ENCODE peak calls at places on chromosome 2, in eight cellular contexts. One of them, this sample, is unnamed.

GRCh38 chr2:35454966-35455638 is 900.5 kb upstream of the CRIM1 start:
- DNase-seq in transverse colon: no peak
- DNase-seq in tibial artery: no peak
- DNase-seq in breast epithelium: no peak
- DNase-seq in heart right ventricle: no peak
- DNase-seq in endodermal cell: peak; percentile 89
- DNase-seq in CD8-positive, alpha-beta memory T cell: no peak
- DNase-seq in brain microvascular endothelial cell: peak; percentile 22
- DNase-seq in this sample: no peak

GRCh38 chr2:75570948-75571729 is 10.4 kb upstream of the EVA1A start:
- DNase-seq in transverse colon: no peak
- DNase-seq in tibial artery: no peak
- DNase-seq in breast epithelium: peak; percentile 26
- DNase-seq in heart right ventricle: no peak
- DNase-seq in endodermal cell: no peak
- DNase-seq in CD8-positive, alpha-beta memory T cell: no peak
- DNase-seq in brain microvascular endothelial cell: peak; percentile 64
- DNase-seq in this sample: no peak

GRCh38 chr2:231204146-231204545 is 5.7 kb downstream of the ARMC9 start:
- DNase-seq in transverse colon: no peak
- DNase-seq in tibial artery: no peak
- DNase-seq in breast epithelium: no peak
- DNase-seq in heart right ventricle: no peak
- DNase-seq in endodermal cell: no peak
- DNase-seq in CD8-positive, alpha-beta memory T cell: no peak
- DNase-seq in brain microvascular endothelial cell: no peak
- DNase-seq in this sample: no peak

GRCh38 chr2:109166811-109167210 is 37.8 kb downstream of the SH3RF3 start:
- DNase-seq in transverse colon: no peak
- DNase-seq in tibial artery: no peak
- DNase-seq in breast epithelium: no peak
- DNase-seq in heart right ventricle: no peak
- DNase-seq in endodermal cell: no peak
- DNase-seq in CD8-positive, alpha-beta memory T cell: no peak
- DNase-seq in brain microvascular endothelial cell: peak; percentile 64
- DNase-seq in this sample: no peak

GRCh38 chr2:158507679-158508078 is 50.9 kb downstream of the PKP4 start:
- DNase-seq in transverse colon: no peak
- DNase-seq in tibial artery: no peak
- DNase-seq in breast epithelium: no peak
- DNase-seq in heart right ventricle: no peak
- DNase-seq in endodermal cell: no peak
- DNase-seq in CD8-positive, alpha-beta memory T cell: no peak
- DNase-seq in brain microvascular endothelial cell: no peak
- DNase-seq in this sample: no peak

GRCh38 chr2:1736997-1737480 is 7.3 kb downstream of the PXDN start:
- DNase-seq in transverse colon: no peak
- DNase-seq in tibial artery: no peak
- DNase-seq in breast epithelium: peak; percentile 12
- DNase-seq in heart right ventricle: no peak
- DNase-seq in endodermal cell: peak; percentile 39
- DNase-seq in CD8-positive, alpha-beta memory T cell: no peak
- DNase-seq in brain microvascular endothelial cell: peak; percentile 85
- DNase-seq in this sample: no peak

GRCh38 chr2:231670892-231671616 is 37.3 kb upstream of the PTMA start:
- DNase-seq in transverse colon: peak; percentile 68
- DNase-seq in tibial artery: no peak
- DNase-seq in breast epithelium: no peak
- DNase-seq in heart right ventricle: no peak
- DNase-seq in endodermal cell: peak; percentile 82
- DNase-seq in CD8-positive, alpha-beta memory T cell: no peak
- DNase-seq in brain microvascular endothelial cell: no peak
- DNase-seq in this sample: no peak

GRCh38 chr2:67724261-67724660 is 327.1 kb downstream of the ETAA1 start:
- DNase-seq in transverse colon: no peak
- DNase-seq in tibial artery: no peak
- DNase-seq in breast epithelium: no peak
- DNase-seq in heart right ventricle: no peak
- DNase-seq in endodermal cell: no peak
- DNase-seq in CD8-positive, alpha-beta memory T cell: no peak
- DNase-seq in brain microvascular endothelial cell: no peak
- DNase-seq in this sample: no peak

GRCh38 chr2:98560256-98560771 is 48.0 kb downstream of the COA5 start:
- DNase-seq in transverse colon: no peak
- DNase-seq in tibial artery: peak; percentile 35
- DNase-seq in breast epithelium: no peak
- DNase-seq in heart right ventricle: peak; percentile 51
- DNase-seq in endodermal cell: no peak
- DNase-seq in CD8-positive, alpha-beta memory T cell: no peak
- DNase-seq in brain microvascular endothelial cell: peak; percentile 91
- DNase-seq in this sample: no peak

GRCh38 chr2:215049341-215049740 is 89.1 kb downstream of the ABCA12 start:
- DNase-seq in transverse colon: no peak
- DNase-seq in tibial artery: no peak
- DNase-seq in breast epithelium: no peak
- DNase-seq in heart right ventricle: no peak
- DNase-seq in endodermal cell: no peak
- DNase-seq in CD8-positive, alpha-beta memory T cell: no peak
- DNase-seq in brain microvascular endothelial cell: no peak
- DNase-seq in this sample: no peak

GRCh38 chr2:99085400-99085799 is 56.1 kb upstream of the C2orf15 start:
- DNase-seq in transverse colon: no peak
- DNase-seq in tibial artery: no peak
- DNase-seq in breast epithelium: no peak
- DNase-seq in heart right ventricle: no peak
- DNase-seq in endodermal cell: peak; percentile 60
- DNase-seq in CD8-positive, alpha-beta memory T cell: no peak
- DNase-seq in brain microvascular endothelial cell: no peak
- DNase-seq in this sample: no peak

GRCh38 chr2:29226375-29226774 is 111.2 kb downstream of the CLIP4 start:
- DNase-seq in transverse colon: no peak
- DNase-seq in tibial artery: no peak
- DNase-seq in breast epithelium: no peak
- DNase-seq in heart right ventricle: no peak
- DNase-seq in endodermal cell: no peak
- DNase-seq in CD8-positive, alpha-beta memory T cell: no peak
- DNase-seq in brain microvascular endothelial cell: no peak
- DNase-seq in this sample: no peak

GRCh38 chr2:238139141-238139840 is 823 bp downstream of the KLHL30 start:
- DNase-seq in transverse colon: no peak
- DNase-seq in tibial artery: no peak
- DNase-seq in breast epithelium: no peak
- DNase-seq in heart right ventricle: no peak
- DNase-seq in endodermal cell: peak; percentile 82
- DNase-seq in CD8-positive, alpha-beta memory T cell: no peak
- DNase-seq in brain microvascular endothelial cell: no peak
- DNase-seq in this sample: no peak

GRCh38 chr2:177611310-177611886 is 218.8 kb downstream of the AGPS start:
- DNase-seq in transverse colon: no peak
- DNase-seq in tibial artery: no peak
- DNase-seq in breast epithelium: no peak
- DNase-seq in heart right ventricle: no peak
- DNase-seq in endodermal cell: no peak
- DNase-seq in CD8-positive, alpha-beta memory T cell: no peak
- DNase-seq in brain microvascular endothelial cell: no peak
- DNase-seq in this sample: no peak

DNA sequence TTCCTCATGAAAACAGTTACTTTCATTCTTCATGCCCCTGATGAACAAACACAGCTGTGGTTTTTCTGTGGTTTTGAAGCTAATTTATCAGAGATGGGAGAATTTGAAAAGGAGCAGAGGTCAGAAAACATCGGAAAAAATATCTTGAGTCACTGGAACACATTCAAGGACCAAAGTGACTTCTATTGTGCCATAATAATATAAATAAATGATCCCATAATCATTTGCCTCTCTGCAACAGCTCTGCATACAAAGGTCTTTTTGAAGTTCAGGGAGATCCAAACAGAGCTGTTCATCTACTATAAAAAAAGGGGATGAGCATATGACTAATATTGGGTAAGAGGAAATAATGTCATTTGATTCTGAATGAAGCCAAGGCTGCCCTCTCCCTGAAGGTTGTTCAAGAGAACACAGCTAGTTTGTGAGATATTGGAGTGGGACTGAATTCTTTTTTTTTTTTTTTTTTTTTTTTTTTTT is 201.3 kb upstream of the GALNT5 start:
- DNase-seq in transverse colon: no peak
- DNase-seq in tibial artery: no peak
- DNase-seq in breast epithelium: no peak
- DNase-seq in heart right ventricle: no peak
- DNase-seq in endodermal cell: no peak
- DNase-seq in CD8-positive, alpha-beta memory T cell: no peak
- DNase-seq in brain microvascular endothelial cell: peak; percentile 64
- DNase-seq in this sample: no peak
- H3K4me3 ChIP-seq in transverse colon: no peak overlapping the region
- H3K4me3 ChIP-seq in tibial artery: no peak overlapping the region
- H3K4me3 ChIP-seq in breast epithelium: no peak overlapping the region
- H3K4me3 ChIP-seq in heart right ventricle: no peak overlapping the region
- H3K4me3 ChIP-seq in endodermal cell: no peak overlapping the region
- H3K4me3 ChIP-seq in CD8-positive, alpha-beta memory T cell: no peak overlapping the region
- H3K4me3 ChIP-seq in brain microvascular endothelial cell: no peak overlapping the region
- H3K4me3 ChIP-seq in this sample: no peak overlapping the region

GRCh38 chr2:43178055-43178598 is 48.3 kb downstream of the ZFP36L2 start:
- DNase-seq in transverse colon: peak; percentile 21
- DNase-seq in tibial artery: no peak
- DNase-seq in breast epithelium: no peak
- DNase-seq in heart right ventricle: no peak
- DNase-seq in endodermal cell: no peak
- DNase-seq in CD8-positive, alpha-beta memory T cell: no peak
- DNase-seq in brain microvascular endothelial cell: no peak
- DNase-seq in this sample: no peak
- H3K4me3 ChIP-seq in transverse colon: no peak overlapping the region
- H3K4me3 ChIP-seq in tibial artery: no peak overlapping the region
- H3K4me3 ChIP-seq in breast epithelium: no peak overlapping the region
- H3K4me3 ChIP-seq in heart right ventricle: no peak overlapping the region
- H3K4me3 ChIP-seq in endodermal cell: no peak overlapping the region
- H3K4me3 ChIP-seq in CD8-positive, alpha-beta memory T cell: no peak overlapping the region
- H3K4me3 ChIP-seq in brain microvascular endothelial cell: no peak overlapping the region
- H3K4me3 ChIP-seq in this sample: no peak overlapping the region

GRCh38 chr2:48927355-48927754 is 171.8 kb upstream of the LHCGR start:
- DNase-seq in transverse colon: no peak
- DNase-seq in tibial artery: no peak
- DNase-seq in breast epithelium: no peak
- DNase-seq in heart right ventricle: no peak
- DNase-seq in endodermal cell: no peak
- DNase-seq in CD8-positive, alpha-beta memory T cell: no peak
- DNase-seq in brain microvascular endothelial cell: no peak
- DNase-seq in this sample: no peak

GRCh38 chr2:48933824-48934223 is 178.3 kb upstream of the LHCGR start:
- DNase-seq in transverse colon: no peak
- DNase-seq in tibial artery: no peak
- DNase-seq in breast epithelium: no peak
- DNase-seq in heart right ventricle: no peak
- DNase-seq in endodermal cell: no peak
- DNase-seq in CD8-positive, alpha-beta memory T cell: no peak
- DNase-seq in brain microvascular endothelial cell: no peak
- DNase-seq in this sample: no peak

GRCh38 chr2:48934807-48935206 is 179.3 kb upstream of the LHCGR start:
- DNase-seq in transverse colon: no peak
- DNase-seq in tibial artery: no peak
- DNase-seq in breast epithelium: no peak
- DNase-seq in heart right ventricle: no peak
- DNase-seq in endodermal cell: no peak
- DNase-seq in CD8-positive, alpha-beta memory T cell: no peak
- DNase-seq in brain microvascular endothelial cell: no peak
- DNase-seq in this sample: no peak

DNA sequence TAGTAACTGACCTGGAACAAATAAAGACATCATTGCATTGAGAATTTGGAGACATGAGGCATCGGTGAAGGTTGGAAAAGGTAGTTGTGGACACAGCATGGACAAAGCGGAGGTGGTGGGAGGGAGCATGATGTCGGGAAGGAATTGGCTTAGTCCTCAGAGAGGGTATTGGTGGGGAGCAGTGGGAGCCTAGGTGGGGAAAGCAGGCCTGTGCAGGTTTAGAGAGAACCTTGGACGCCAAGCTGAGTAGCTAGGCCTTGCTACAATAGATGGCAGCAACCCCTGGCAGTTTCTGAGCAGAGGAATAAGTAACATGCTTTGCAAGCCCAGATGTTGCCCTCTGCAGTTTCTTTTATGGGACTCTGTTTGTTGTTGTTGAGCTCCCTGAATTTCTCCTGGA is 177.1 kb upstream of the LHCGR start:
- DNase-seq in transverse colon: no peak
- DNase-seq in tibial artery: no peak
- DNase-seq in breast epithelium: no peak
- DNase-seq in heart right ventricle: no peak
- DNase-seq in endodermal cell: no peak
- DNase-seq in CD8-positive, alpha-beta memory T cell: no peak
- DNase-seq in brain microvascular endothelial cell: no peak
- DNase-seq in this sample: no peak
- H3K4me3 ChIP-seq in transverse colon: no peak overlapping the region
- H3K4me3 ChIP-seq in tibial artery: no peak overlapping the region
- H3K4me3 ChIP-seq in breast epithelium: no peak overlapping the region
- H3K4me3 ChIP-seq in heart right ventricle: no peak overlapping the region
- H3K4me3 ChIP-seq in endodermal cell: no peak overlapping the region
- H3K4me3 ChIP-seq in CD8-positive, alpha-beta memory T cell: no peak overlapping the region
- H3K4me3 ChIP-seq in brain microvascular endothelial cell: no peak overlapping the region
- H3K4me3 ChIP-seq in this sample: no peak overlapping the region

GRCh38 chr2:27078267-27079194 is at the start of gene EMILIN1:
- DNase-seq in transverse colon: peak; percentile 73
- DNase-seq in tibial artery: peak; percentile 92
- DNase-seq in breast epithelium: peak; percentile 66
- DNase-seq in heart right ventricle: peak; percentile 86
- DNase-seq in endodermal cell: peak; percentile 67
- DNase-seq in CD8-positive, alpha-beta memory T cell: no peak
- DNase-seq in brain microvascular endothelial cell: peak; percentile 69
- DNase-seq in this sample: peak; percentile 85

GRCh38 chr2:27079233-27080139 is 1.1 kb downstream of the EMILIN1 start:
- DNase-seq in transverse colon: no peak
- DNase-seq in tibial artery: no peak
- DNase-seq in breast epithelium: no peak
- DNase-seq in heart right ventricle: no peak
- DNase-seq in endodermal cell: no peak
- DNase-seq in CD8-positive, alpha-beta memory T cell: no peak
- DNase-seq in brain microvascular endothelial cell: no peak
- DNase-seq in this sample: no peak

GRCh38 chr2:27081984-27082772 is 3.8 kb downstream of the EMILIN1 start:
- DNase-seq in transverse colon: no peak
- DNase-seq in tibial artery: no peak
- DNase-seq in breast epithelium: no peak
- DNase-seq in heart right ventricle: no peak
- DNase-seq in endodermal cell: no peak
- DNase-seq in CD8-positive, alpha-beta memory T cell: no peak
- DNase-seq in brain microvascular endothelial cell: no peak
- DNase-seq in this sample: no peak

GRCh38 chr2:27080140-27080469 is 1.7 kb downstream of the EMILIN1 start:
- DNase-seq in transverse colon: no peak
- DNase-seq in tibial artery: no peak
- DNase-seq in breast epithelium: no peak
- DNase-seq in heart right ventricle: no peak
- DNase-seq in endodermal cell: no peak
- DNase-seq in CD8-positive, alpha-beta memory T cell: no peak
- DNase-seq in brain microvascular endothelial cell: no peak
- DNase-seq in this sample: no peak

GRCh38 chr2:27080603-27080938 is 2.2 kb downstream of the EMILIN1 start:
- DNase-seq in transverse colon: no peak
- DNase-seq in tibial artery: no peak
- DNase-seq in breast epithelium: no peak
- DNase-seq in heart right ventricle: no peak
- DNase-seq in endodermal cell: no peak
- DNase-seq in CD8-positive, alpha-beta memory T cell: no peak
- DNase-seq in brain microvascular endothelial cell: no peak
- DNase-seq in this sample: no peak
- H3K4me3 ChIP-seq in transverse colon: peak overlapping the region; percentile 35
- H3K4me3 ChIP-seq in tibial artery: peak overlapping the region; percentile 67
- H3K4me3 ChIP-seq in breast epithelium: peak overlapping the region; percentile 47
- H3K4me3 ChIP-seq in heart right ventricle: peak overlapping the region; percentile 64
- H3K4me3 ChIP-seq in endodermal cell: no peak overlapping the region
- H3K4me3 ChIP-seq in CD8-positive, alpha-beta memory T cell: no peak overlapping the region
- H3K4me3 ChIP-seq in brain microvascular endothelial cell: peak overlapping the region; percentile 73
- H3K4me3 ChIP-seq in this sample: no peak overlapping the region